ENCODE peak calls at places on chromosome 21, in eight cellular contexts. V is PC-9; R is NT2/D1; Q is ovary; C is RWPE2; Y is CD4-positive, CD25-positive, alpha-beta regulatory T cell; K is heart right ventricle; I is OCI-LY7. D is an unnamed sample. For H3K9me3, the result is how much of the 10 kb centered on the place peaks cover.

GRCh38 chr21:42247716-42248115 is 28.8 kb downstream of the ABCG1 start:
- DNase-seq in V (no peak), R (no peak), Q (no peak), C (no peak), Y (no peak), K (no peak), I (no peak), D (no peak)

GRCh38 chr21:41600961-41601572 is 93.1 kb upstream of the TMPRSS2 start:
- DNase-seq in V (no peak), R (no peak), Q (no peak), C (peak), Y (no peak), K (no peak), I (no peak), D (no peak)

GRCh38 chr21:37746849-37747248 is 169.4 kb downstream of the KCNJ6 start:
- DNase-seq in V (no peak), R (no peak), Q (no peak), C (no peak), Y (no peak), K (no peak), I (no peak), D (no peak)

GRCh38 chr21:22795644-22796043 is 1797.4 kb downstream of the NCAM2 start:
- DNase-seq in V (no peak), R (no peak), Q (no peak), C (no peak), Y (no peak), K (no peak), I (no peak), D (no peak)

GRCh38 chr21:15730484-15731242 is 881 bp downstream of the USP25 start:
- DNase-seq in V (no peak), R (no peak), Q (peak), C (no peak), Y (peak), K (peak), I (peak), D (no peak)

GRCh38 chr21:23016617-23017016 is 2018.4 kb downstream of the NCAM2 start:
- DNase-seq in V (no peak), R (peak), Q (no peak), C (no peak), Y (no peak), K (no peak), I (no peak), D (peak)

GRCh38 chr21:20822559-20823133 is 175.6 kb upstream of the NCAM2 start:
- DNase-seq in V (no peak), R (peak), Q (no peak), C (no peak), Y (no peak), K (no peak), I (no peak), D (no peak)

GRCh38 chr21:14533555-14534400 is 12.3 kb downstream of the SAMSN1 start:
- DNase-seq in V (peak), R (no peak), Q (no peak), C (no peak), Y (peak), K (no peak), I (no peak), D (no peak)

GRCh38 chr21:37712204-37712934 is 203.9 kb downstream of the KCNJ6 start:
- DNase-seq in V (no peak), R (peak), Q (no peak), C (no peak), Y (peak), K (peak), I (peak), D (peak)

GRCh38 chr21:38310619-38311018 is 53.8 kb downstream of the KCNJ15 start:
- DNase-seq in V (no peak), R (no peak), Q (no peak), C (no peak), Y (no peak), K (no peak), I (no peak), D (no peak)

GRCh38 chr21:39037807-39038405 is 145.3 kb downstream of the PSMG1 start:
- DNase-seq in V (no peak), R (peak), Q (no peak), C (no peak), Y (no peak), K (no peak), I (no peak), D (no peak)

GRCh38 chr21:36135391-36136094 is 664 bp downstream of the CBR3 start:
- DNase-seq in V (peak), R (no peak), Q (peak), C (peak), Y (peak), K (peak), I (peak), D (peak)

GRCh38 chr21:45074048-45074817 is at the start of gene ADARB1:
- DNase-seq in V (peak), R (no peak), Q (peak), C (no peak), Y (peak), K (peak), I (peak), D (peak)

GRCh38 chr21:38623552-38623951 is 125.3 kb upstream of the ERG start:
- DNase-seq in V (no peak), R (no peak), Q (no peak), C (no peak), Y (no peak), K (no peak), I (no peak), D (no peak)

GRCh38 chr21:39633043-39633442 is 20.3 kb downstream of the B3GALT5 start:
- DNase-seq in V (peak), R (no peak), Q (no peak), C (no peak), Y (no peak), K (no peak), I (no peak), D (no peak)

GRCh38 chr21:37006521-37007291 is at the start of gene RIPPLY3:
- DNase-seq in V (no peak), R (no peak), Q (no peak), C (no peak), Y (peak), K (no peak), I (no peak), D (peak)

GRCh38 chr21:16605588-16605987 is 875.8 kb downstream of the USP25 start:
- DNase-seq in V (no peak), R (no peak), Q (no peak), C (no peak), Y (no peak), K (no peak), I (no peak), D (peak)

GRCh38 chr21:16196521-16197208 is 466.9 kb downstream of the USP25 start:
- DNase-seq in V (no peak), R (no peak), Q (no peak), C (no peak), Y (no peak), K (no peak), I (no peak), D (no peak)

GRCh38 chr21:46226146-46226545 is 2.4 kb downstream of the LSS start:
- DNase-seq in V (no peak), R (no peak), Q (no peak), C (no peak), Y (no peak), K (no peak), I (no peak), D (no peak)
- H3K4me3 ChIP-seq in V (no peak), R (peak), Q (no peak), C (no peak), Y (no peak), K (no peak), I (peak), D (peak)

GRCh38 chr21:26943916-26944315 is 23.0 kb downstream of the ADAMTS5 start:
- DNase-seq in V (no peak), R (no peak), Q (no peak), C (no peak), Y (no peak), K (no peak), I (no peak), D (no peak)
- H3K9me3 ChIP-seq in V (under half), R (under half), Q (under half), C (under half), Y (under half), K (under half), I (under half), D (under half)

GRCh38 chr21:34870246-34870645 is 178.9 kb downstream of the RUNX1 start:
- DNase-seq in V (no peak), R (no peak), Q (no peak), C (no peak), Y (no peak), K (no peak), I (no peak), D (no peak)

GRCh38 chr21:34865922-34866271 is 183.2 kb downstream of the RUNX1 start:
- DNase-seq in V (peak), R (peak), Q (no peak), C (no peak), Y (peak), K (no peak), I (peak), D (no peak)

GRCh38 chr21:34864370-34865209 is 184.5 kb downstream of the RUNX1 start:
- DNase-seq in V (no peak), R (no peak), Q (no peak), C (no peak), Y (no peak), K (no peak), I (no peak), D (no peak)

GRCh38 chr21:34869541-34869940 is 179.6 kb downstream of the RUNX1 start:
- DNase-seq in V (no peak), R (no peak), Q (no peak), C (no peak), Y (no peak), K (no peak), I (no peak), D (no peak)

DNA sequence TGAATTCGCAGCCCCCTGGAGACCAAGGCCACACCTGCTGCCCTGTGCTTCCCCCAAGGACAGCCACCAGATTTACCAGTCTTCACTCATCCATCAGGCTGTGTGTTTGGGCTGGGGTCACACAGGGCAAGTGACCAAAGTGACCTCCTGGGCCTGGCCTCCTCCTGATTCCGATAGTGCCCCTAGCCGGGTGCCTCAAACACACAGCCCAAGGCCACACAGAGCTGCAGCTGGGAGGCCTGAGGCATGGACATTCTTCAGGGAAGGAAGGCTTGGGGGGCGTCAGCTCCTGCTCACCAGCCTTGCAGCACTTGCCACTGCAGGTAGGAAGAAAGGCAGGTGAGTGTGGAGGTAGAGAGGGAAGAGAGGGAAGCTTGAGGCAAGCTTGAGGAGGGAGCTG is 181.3 kb downstream of the RUNX1 start:
- DNase-seq in V (no peak), R (no peak), Q (no peak), C (no peak), Y (no peak), K (no peak), I (no peak), D (no peak)
- H3K4me3 ChIP-seq in V (no peak), R (no peak), Q (no peak), C (no peak), Y (no peak), K (no peak), I (no peak), D (no peak)

GRCh38 chr21:28473530-28474225 is 519.0 kb downstream of the LTN1 start:
- DNase-seq in V (no peak), R (no peak), Q (no peak), C (no peak), Y (no peak), K (no peak), I (no peak), D (no peak)
- H3K9me3 ChIP-seq in V (under half), R (under half), Q (under half), C (under half), Y (under half), K (under half), I (under half), D (under half)

DNA sequence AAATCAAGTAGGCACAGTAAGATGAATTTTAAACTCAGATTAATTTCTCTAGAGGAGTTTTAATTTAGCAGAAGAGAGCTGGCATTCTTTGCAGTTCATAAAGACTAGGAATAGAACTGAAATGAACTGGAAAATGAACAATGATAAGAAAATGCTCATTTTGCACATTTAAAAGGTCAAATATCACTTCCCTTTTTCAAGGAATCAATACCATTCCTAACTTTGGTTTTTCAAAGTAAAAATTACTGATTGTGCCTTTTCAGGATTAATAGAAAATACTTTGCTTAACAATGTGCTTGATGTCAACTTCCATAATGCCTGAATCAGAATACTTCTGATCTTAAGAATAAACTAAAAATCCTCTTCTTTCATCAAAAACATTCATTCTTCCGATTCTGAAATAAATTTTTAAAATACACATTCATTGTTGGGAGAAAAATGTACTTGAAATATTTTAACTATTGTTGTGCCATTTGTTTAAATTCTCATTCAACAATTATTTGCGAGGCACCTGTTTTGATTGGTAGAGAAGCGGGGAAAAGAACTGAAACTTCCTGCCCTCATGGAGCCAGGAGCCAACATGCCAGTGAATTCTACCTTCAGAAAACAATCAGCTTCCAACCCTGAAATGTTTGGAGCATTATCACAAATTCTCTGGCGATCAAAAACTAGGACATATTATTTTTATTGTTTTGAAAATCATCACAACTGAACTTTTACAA is 2.1 kb downstream of the SCAF4 start:
- DNase-seq in V (no peak), R (no peak), Q (no peak), C (no peak), Y (no peak), K (no peak), I (no peak), D (no peak)
- H3K4me3 ChIP-seq in V (peak), R (peak), Q (peak), C (peak), Y (peak), K (no peak), I (peak), D (peak)

D was measured in BE2C.